ENCODE peak calls at places on chromosomes 4 and X, in four cellular contexts. B, D, V and R are unnamed samples.

GRCh38 chr4:34046580-34046979 is 2197.7 kb downstream of the ARAP2 start:
- DNase-seq in D (peak; percentile 74), B (peak; percentile 19), V (no peak), R (peak; percentile 55)

GRCh38 chr4:99807666-99808065 is 9.0 kb upstream of the DAPP1 start:
- DNase-seq in V (no peak), D (no peak), B (no peak), R (no peak)

GRCh38 chr4:54872246-54872645 is 214.5 kb downstream of the KIT start:
- DNase-seq in B (peak; percentile 52), V (no peak), D (peak; percentile 16), R (no peak)

GRCh38 chr4:39469429-39470077 is 10.7 kb downstream of the LIAS start:
- DNase-seq in V (peak; percentile 41), D (peak; percentile 90), B (peak; percentile 81), R (peak; percentile 78)

GRCh38 chr4:87103691-87104187 is 116.7 kb downstream of the KLHL8 start:
- DNase-seq in B (peak; percentile 66), D (peak; percentile 91), V (no peak), R (peak; percentile 66)

GRCh38 chrX:18674417-18674787 is 2.5 kb upstream of the RS1 start:
- DNase-seq in D (no peak), B (no peak), V (peak; percentile 32), R (no peak)

GRCh38 chrX:9320940-9321339 is 143.9 kb upstream of the TBL1X start:
- DNase-seq in D (peak; percentile 50), B (no peak), V (no peak), R (no peak)

GRCh38 chr4:99711657-99712056 is 54.0 kb upstream of the C4orf54 start:
- DNase-seq in V (no peak), B (no peak), D (no peak), R (no peak)

GRCh38 chrX:19682712-19683331 is 167.5 kb upstream of the MAP3K15 start:
- DNase-seq in D (peak; percentile 96), B (peak; percentile 96), V (peak; percentile 24), R (peak; percentile 69)

GRCh38 chr4:7565483-7565882 is 130.8 kb upstream of the PSAPL1 start:
- DNase-seq in D (no peak), B (no peak), V (no peak), R (no peak)

GRCh38 chrX:39501822-39502221 is 595.9 kb downstream of the BCOR start:
- DNase-seq in V (no peak), B (no peak), D (no peak), R (no peak)

GRCh38 chr4:2941138-2942036 is 21.8 kb downstream of the NOP14 start:
- DNase-seq in V (no peak), B (no peak), D (no peak), R (no peak)

DNA sequence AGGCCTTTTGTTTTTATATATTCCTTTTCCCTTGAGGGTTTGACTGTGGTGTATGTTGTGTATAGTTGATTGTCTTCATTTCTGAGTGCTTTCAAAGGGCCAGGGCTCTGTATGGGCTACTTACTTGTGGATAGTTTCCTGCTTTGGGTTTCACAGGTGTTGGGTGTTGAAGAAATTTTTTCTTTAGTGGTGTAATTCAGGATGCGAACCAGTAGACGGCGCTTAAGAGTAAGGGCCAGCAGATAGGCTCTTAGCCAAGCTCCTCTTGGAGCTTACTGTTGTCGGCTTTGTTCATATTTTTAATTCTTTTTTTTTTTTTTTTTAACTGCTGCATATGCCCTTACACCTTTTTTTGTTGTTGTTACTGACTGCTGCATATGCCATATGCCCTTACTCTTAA is 276.3 kb upstream of the GALNT7 start:
- DNase-seq in V (no peak), B (peak; percentile 3), D (peak; percentile 3), R (no peak)
- TF ChIP-seq CTCF in V (peak; percentile 55), B (peak; percentile 83), D (peak; percentile 70), R (peak; percentile 66)

GRCh38 chr4:182746876-182747275 is 170.3 kb downstream of the DCTD start:
- DNase-seq in V (no peak), D (no peak), B (no peak), R (no peak)
- TF ChIP-seq CTCF in V (no peak), D (no peak), B (no peak), R (no peak)

DNA sequence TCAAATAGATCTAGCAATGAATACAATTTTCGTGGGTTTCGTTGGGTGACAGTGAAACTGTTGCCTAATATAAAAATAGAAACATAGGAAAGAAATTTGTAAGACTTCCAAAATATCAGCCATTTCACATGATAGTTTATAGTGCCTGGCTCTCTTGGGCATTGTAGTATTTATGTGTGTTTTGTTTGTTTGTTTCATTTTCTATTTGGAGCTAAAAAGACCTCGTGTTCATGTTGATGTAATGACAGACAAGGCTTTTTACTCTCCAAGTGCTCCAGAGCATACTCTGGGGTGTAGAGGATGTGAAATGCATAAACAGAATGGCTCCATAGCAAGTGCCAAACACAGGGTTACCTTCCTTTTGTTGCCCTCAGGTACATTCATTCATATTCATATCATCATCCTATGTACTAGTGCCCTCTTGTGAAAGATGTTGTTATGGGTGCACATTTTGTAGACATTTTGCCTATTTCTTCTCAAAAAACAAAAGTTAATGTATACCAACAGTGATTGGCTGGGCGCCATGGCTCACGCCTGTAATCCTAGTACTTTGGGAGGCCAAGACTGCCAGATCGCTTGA is 100.7 kb upstream of the AMOT start:
- DNase-seq in B (no peak), D (no peak), V (no peak), R (no peak)
- TF ChIP-seq CTCF in B (no peak), D (no peak), V (no peak), R (peak; percentile 7)

DNA sequence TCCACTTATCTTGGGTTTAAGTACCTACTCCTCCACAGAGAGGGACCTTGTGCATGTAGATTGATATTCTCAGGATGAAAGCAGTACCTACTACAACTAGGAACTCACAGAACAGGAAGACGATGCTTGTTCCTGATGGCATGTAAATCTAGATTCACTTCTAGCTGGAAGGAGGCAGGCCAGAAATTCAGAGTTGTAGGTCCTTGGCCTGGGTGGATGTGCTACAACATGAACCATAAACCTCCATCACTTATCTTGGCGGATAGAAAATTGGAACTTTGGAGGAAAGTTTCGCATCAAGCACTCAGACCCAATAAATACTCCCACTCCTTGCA is 9.3 kb upstream of the SMIM20 start:
- DNase-seq in D (no peak), B (no peak), V (no peak), R (no peak)
- TF ChIP-seq CTCF in D (no peak), B (no peak), V (no peak), R (no peak)

GRCh38 chr4:185005209-185005819 is 13.0 kb upstream of the HELT start:
- DNase-seq in V (peak; percentile 86), D (peak; percentile 78), B (peak; percentile 68), R (peak; percentile 24)
- TF ChIP-seq CTCF in V (peak; percentile 88), D (peak; percentile 97), B (peak; percentile 96), R (peak; percentile 96)

GRCh38 chr4:140117946-140118345 is 36.0 kb downstream of the MAML3 start:
- DNase-seq in B (no peak), V (no peak), D (no peak), R (no peak)

GRCh38 chr4:140122891-140123290 is 31.1 kb downstream of the MAML3 start:
- DNase-seq in D (no peak), V (no peak), B (no peak), R (no peak)

GRCh38 chr4:140116442-140117104 is 37.4 kb downstream of the MAML3 start:
- DNase-seq in V (no peak), B (no peak), D (no peak), R (no peak)

GRCh38 chr4:140115140-140115539 is 38.8 kb downstream of the MAML3 start:
- DNase-seq in B (no peak), V (no peak), D (no peak), R (no peak)

GRCh38 chr4:140118931-140119640 is 34.9 kb downstream of the MAML3 start:
- DNase-seq in V (no peak), B (no peak), D (no peak), R (no peak)
- TF ChIP-seq CTCF in V (no peak), B (no peak), D (no peak), R (no peak)

GRCh38 chr4:75048208-75048879 is 115.4 kb downstream of the PARM1 start:
- DNase-seq in D (no peak), V (no peak), B (no peak), R (no peak)
- TF ChIP-seq CTCF in D (no peak), V (peak; percentile 21), B (peak; percentile 38), R (peak; percentile 38)